ENCODE peak calls at places on chromosomes 6 and 20, in five cellular contexts. X, B, N, S and H are unnamed samples.

GRCh38 chr6:101117397-101118185 is 236.5 kb upstream of the ASCC3 start:
- DNase-seq in S (no peak), N (peak; percentile 69), B (no peak), X (no peak), H (no peak)

GRCh38 chr6:43671011-43671800 is 16.4 kb downstream of the MRPS18A start:
- DNase-seq in X (no peak), B (no peak), S (no peak), N (no peak), H (no peak)

GRCh38 chr6:114355300-114355699 is 12.5 kb upstream of the HS3ST5 start:
- DNase-seq in S (no peak), N (no peak), X (no peak), B (no peak), H (no peak)

GRCh38 chr6:38266921-38267354 is 372.8 kb downstream of the BTBD9 start:
- DNase-seq in B (no peak), N (no peak), X (no peak), S (no peak), H (no peak)

GRCh38 chr6:17768388-17768787 is 61.7 kb upstream of the NUP153 start:
- DNase-seq in N (no peak), S (no peak), B (peak; percentile 51), X (no peak), H (no peak)

GRCh38 chr6:107310362-107310761 is 149.0 kb downstream of the PDSS2 start:
- DNase-seq in N (no peak), X (no peak), B (no peak), S (no peak), H (no peak)

GRCh38 chr6:46719099-46719498 is 16.1 kb downstream of the PLA2G7 start:
- DNase-seq in S (no peak), X (no peak), B (no peak), N (no peak), H (no peak)

GRCh38 chr6:138372711-138373463 is 4.8 kb upstream of the SMIM28 start:
- DNase-seq in B (peak; percentile 39), X (no peak), S (no peak), N (no peak), H (no peak)

GRCh38 chr20:38145094-38146075 is 19.7 kb downstream of the TGM2 start:
- DNase-seq in S (no peak), X (no peak), B (peak; percentile 60), N (no peak), H (no peak)

DNA sequence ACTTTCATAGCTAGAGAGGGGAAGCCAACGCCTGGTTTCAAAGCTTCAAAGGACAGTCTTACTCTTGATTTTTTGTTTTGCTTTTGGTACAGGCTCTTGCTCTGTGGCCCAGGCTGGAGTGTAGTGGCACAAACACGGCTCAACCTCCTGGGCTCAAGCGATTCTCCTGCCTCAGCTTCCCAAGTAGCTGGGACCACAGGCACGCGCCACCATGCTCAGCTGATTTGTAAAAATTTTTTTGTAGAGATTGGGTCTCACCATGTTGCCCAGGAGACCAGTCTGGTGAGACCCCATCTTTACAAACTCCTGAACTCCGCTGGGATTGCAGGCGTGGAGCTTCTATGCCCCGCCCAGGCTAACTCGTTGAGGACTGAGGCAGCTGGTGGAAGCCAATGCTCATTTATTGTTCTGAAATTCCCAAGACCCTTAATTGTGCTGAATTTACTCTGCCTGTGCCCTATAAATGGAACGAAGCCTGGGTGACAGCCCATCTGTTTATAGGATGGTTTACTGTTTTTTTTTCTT is 18.0 kb downstream of the SRSF3 start:
- DNase-seq in S (peak; percentile 39), X (no peak), B (no peak), N (no peak), H (no peak)
- TF ChIP-seq POLR2A in S (no peak), X (no peak), B (no peak), N (no peak), H (no peak)

GRCh38 chr6:27623103-27623502 is 150.2 kb upstream of the ZNF184 start:
- DNase-seq in B (no peak), N (no peak), S (no peak), X (no peak), H (no peak)
- TF ChIP-seq POLR2A in B (no peak), N (no peak), S (no peak), X (no peak), H (no peak)

GRCh38 chr6:82767037-82767436 is 298.6 kb downstream of the UBE3D start:
- DNase-seq in B (no peak), X (no peak), S (no peak), N (no peak), H (no peak)
- TF ChIP-seq POLR2A in B (no peak), X (no peak), S (no peak), N (no peak), H (no peak)

GRCh38 chr6:26286168-26286854 is 78.7 kb upstream of the BTN3A2 start:
- DNase-seq in S (peak; percentile 80), X (peak; percentile 67), B (peak; percentile 78), N (peak; percentile 83), H (peak; percentile 80)
- TF ChIP-seq POLR2A in S (no peak), X (no peak), B (no peak), N (no peak), H (no peak)